ENCODE peak calls at places on chromosomes 1 and 21, in four cellular contexts. Q, P, V and I are unnamed samples.

GRCh38 chr21:45370575-45370974 is 34.4 kb upstream of the COL18A1 start:
- DNase-seq in P (no peak), V (no peak), Q (no peak), I (peak)

GRCh38 chr1:223419561-223419960 is 26.3 kb downstream of the CCDC185 start:
- DNase-seq in P (no peak), V (no peak), Q (no peak), I (no peak)

GRCh38 chr1:176602388-176603004 is 139.5 kb downstream of the PAPPA2 start:
- DNase-seq in V (no peak), Q (no peak), P (no peak), I (no peak)

GRCh38 chr1:23964235-23964668 is 4.6 kb downstream of the PNRC2 start:
- DNase-seq in P (no peak), Q (no peak), V (no peak), I (no peak)

GRCh38 chr1:207833381-207833780 is 77.5 kb downstream of the CD34 start:
- DNase-seq in Q (no peak), V (no peak), P (no peak), I (no peak)

GRCh38 chr1:43704838-43705237 is 2.5 kb upstream of the ST3GAL3 start:
- DNase-seq in P (no peak), V (no peak), Q (no peak), I (no peak)

GRCh38 chr1:29392036-29392435 is 155.7 kb downstream of the PTPRU start:
- DNase-seq in V (no peak), P (no peak), Q (no peak), I (no peak)

GRCh38 chr1:103191327-103191726 is 83.0 kb upstream of the COL11A1 start:
- DNase-seq in Q (no peak), P (no peak), V (no peak), I (no peak)

GRCh38 chr1:27292111-27292510 is 29.9 kb upstream of the TMEM222 start:
- DNase-seq in V (no peak), Q (no peak), P (no peak), I (no peak)

GRCh38 chr21:44552681-44553080 is 1.4 kb upstream of the KRTAP10-2 start:
- DNase-seq in V (no peak), P (no peak), Q (peak), I (no peak)

GRCh38 chr1:159205225-159205624 is 550 bp downstream of the ACKR1 start:
- DNase-seq in V (no peak), Q (no peak), P (no peak), I (no peak)

GRCh38 chr1:145997156-145998023 is 1.0 kb upstream of the TXNIP start:
- DNase-seq in P (peak), V (peak), Q (peak), I (no peak)

GRCh38 chr21:44752701-44753235 is 41.4 kb upstream of the TSPEAR start:
- DNase-seq in V (no peak), Q (no peak), P (no peak), I (no peak)

GRCh38 chr1:168504064-168504837 is 39.5 kb downstream of the XCL2 start:
- DNase-seq in Q (peak), P (peak), V (no peak), I (no peak)

GRCh38 chr1:100627936-100628335 is 90.0 kb downstream of the GPR88 start:
- DNase-seq in V (no peak), P (no peak), Q (no peak), I (no peak)

GRCh38 chr1:108121361-108122143 is 78.6 kb downstream of the SLC25A24 start:
- DNase-seq in Q (no peak), V (peak), P (no peak), I (no peak)

GRCh38 chr1:161733526-161733925 is 12.2 kb downstream of the FCRLB start:
- DNase-seq in V (no peak), P (no peak), Q (no peak), I (no peak)

GRCh38 chr21:14768042-14768441 is 221.9 kb upstream of the SAMSN1 start:
- DNase-seq in Q (no peak), V (no peak), P (no peak), I (no peak)

GRCh38 chr1:69737527-69738176 is 169.9 kb downstream of the LRRC7 start:
- DNase-seq in V (peak), P (no peak), Q (no peak), I (no peak)

GRCh38 chr1:117059334-117059677 is 820 bp upstream of the TTF2 start:
- DNase-seq in P (peak), Q (peak), V (no peak), I (no peak)

GRCh38 chr1:25990702-25991395 is 7.0 kb downstream of the PAFAH2 start:
- DNase-seq in P (no peak), Q (no peak), V (no peak), I (no peak)

GRCh38 chr1:65423884-65424655 is 3.6 kb downstream of the LEPR start:
- DNase-seq in P (no peak), Q (no peak), V (no peak), I (no peak)

GRCh38 chr21:45228171-45228641 is 59.5 kb downstream of the POFUT2 start:
- DNase-seq in V (no peak), P (no peak), Q (no peak), I (no peak)

GRCh38 chr1:212293579-212293978 is 8.4 kb downstream of the PPP2R5A start:
- DNase-seq in P (no peak), Q (no peak), V (no peak), I (no peak)

GRCh38 chr1:153545067-153546055 is at the start of gene S100A4:
- DNase-seq in Q (peak), V (peak), P (peak), I (no peak)

GRCh38 chr1:116352349-116352813 is 20.7 kb upstream of the ATP1A1 start:
- DNase-seq in Q (no peak), V (no peak), P (no peak), I (no peak)

GRCh38 chr1:64829411-64830033 is 84.6 kb downstream of the RAVER2 start:
- DNase-seq in V (no peak), Q (no peak), P (no peak), I (no peak)

GRCh38 chr1:244381887-244382565 is 69.7 kb downstream of the ADSS2 start:
- DNase-seq in P (no peak), V (no peak), Q (no peak), I (no peak)

GRCh38 chr1:64499966-64500365 is 30.0 kb downstream of the CACHD1 start:
- DNase-seq in Q (no peak), V (no peak), P (no peak), I (no peak)

GRCh38 chr1:222933273-222933672 is 118.4 kb downstream of the DISP1 start:
- DNase-seq in V (no peak), P (no peak), Q (no peak), I (no peak)

GRCh38 chr1:226590626-226591025 is 42.1 kb downstream of the STUM start:
- DNase-seq in V (no peak), P (no peak), Q (peak), I (peak)

GRCh38 chr1:119361205-119361604 is 7.4 kb upstream of the HAO2 start:
- DNase-seq in P (no peak), Q (no peak), V (no peak), I (no peak)

DNA sequence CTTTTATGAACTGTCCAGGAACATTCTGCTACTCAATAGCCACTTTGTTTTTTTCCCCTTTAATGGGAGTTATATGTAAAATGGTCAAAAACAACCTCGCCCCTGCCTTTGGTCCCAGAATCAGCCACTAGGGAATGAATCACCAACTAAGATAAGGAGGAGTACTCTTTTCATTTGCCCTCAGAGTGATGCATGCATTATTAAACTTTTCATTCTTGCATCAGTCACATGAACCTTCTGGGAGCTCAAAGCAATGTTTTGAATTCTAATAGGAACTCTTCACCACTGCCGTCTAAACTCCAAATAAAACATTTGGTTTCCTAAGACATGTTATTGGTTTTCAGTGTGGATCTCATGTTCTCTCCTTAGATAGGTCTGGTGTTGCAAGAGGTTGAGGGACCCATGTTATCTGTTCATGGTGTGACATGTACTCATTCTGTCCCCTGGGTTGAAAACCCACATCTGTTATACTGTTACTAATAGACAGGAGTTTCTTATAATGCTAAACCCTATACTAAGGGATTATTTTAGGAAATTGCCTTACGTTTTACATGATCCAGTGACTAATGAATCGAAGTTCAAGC is 17.8 kb upstream of the HSD17B7 start:
- DNase-seq in V (no peak), Q (no peak), P (no peak), I (no peak)
- TF ChIP-seq CTCF in V (no peak), Q (no peak), P (no peak), I (no peak)

DNA sequence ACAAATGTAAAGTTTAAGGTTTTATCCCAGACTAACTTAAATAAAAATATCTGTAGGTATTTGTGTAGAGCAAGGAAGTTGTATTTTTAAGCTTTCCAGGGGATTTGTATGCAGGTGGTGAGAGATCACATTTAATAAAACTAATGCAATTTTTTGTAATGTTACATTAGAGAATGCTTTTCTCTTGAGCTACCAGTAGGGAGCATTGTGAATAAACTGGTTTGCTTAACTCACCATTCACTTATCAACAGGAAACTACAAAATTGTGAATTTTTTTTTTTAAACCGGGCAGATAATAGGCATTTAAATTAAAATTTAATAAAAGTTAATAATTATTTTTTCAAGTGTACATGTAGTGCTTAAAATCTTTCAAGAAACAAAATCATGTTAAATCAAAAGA is 78.6 kb downstream of the IVNS1ABP start:
- DNase-seq in Q (no peak), V (no peak), P (no peak), I (no peak)
- TF ChIP-seq CTCF in Q (peak), V (peak), P (no peak), I (peak)

GRCh38 chr1:11964656-11965055 is 15.6 kb upstream of the MFN2 start:
- DNase-seq in V (no peak), P (no peak), Q (no peak), I (no peak)

GRCh38 chr1:11960710-11961109 is 19.5 kb upstream of the MFN2 start:
- DNase-seq in V (no peak), P (no peak), Q (peak), I (no peak)

GRCh38 chr1:11961230-11961629 is 19.0 kb upstream of the MFN2 start:
- DNase-seq in V (no peak), Q (no peak), P (no peak), I (no peak)

GRCh38 chr1:11960276-11960675 is 20.0 kb upstream of the MFN2 start:
- DNase-seq in P (no peak), V (no peak), Q (no peak), I (no peak)

DNA sequence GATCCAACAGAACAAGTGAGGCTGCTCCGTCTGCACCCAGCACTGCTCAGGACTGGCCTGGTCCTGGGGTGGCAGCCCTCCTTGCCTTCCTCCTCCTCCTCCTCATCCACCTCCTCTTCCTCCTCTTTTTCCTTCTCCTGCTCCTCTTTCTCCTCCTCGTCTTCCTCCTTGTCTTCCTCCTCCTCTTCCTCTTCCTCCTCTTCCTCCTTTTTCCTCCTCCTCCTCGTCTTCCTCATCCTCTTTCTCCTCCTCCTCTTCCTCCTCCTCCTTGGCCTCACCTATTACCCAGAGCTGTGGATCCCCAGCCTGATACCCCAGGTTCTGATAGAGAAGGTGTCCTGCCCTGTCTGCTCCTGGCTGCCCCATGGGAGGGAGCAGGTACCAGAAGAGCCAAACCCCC is 16.6 kb upstream of the MFN2 start:
- DNase-seq in V (no peak), Q (no peak), P (no peak), I (no peak)
- TF ChIP-seq CTCF in V (no peak), Q (no peak), P (no peak), I (no peak)

DNA sequence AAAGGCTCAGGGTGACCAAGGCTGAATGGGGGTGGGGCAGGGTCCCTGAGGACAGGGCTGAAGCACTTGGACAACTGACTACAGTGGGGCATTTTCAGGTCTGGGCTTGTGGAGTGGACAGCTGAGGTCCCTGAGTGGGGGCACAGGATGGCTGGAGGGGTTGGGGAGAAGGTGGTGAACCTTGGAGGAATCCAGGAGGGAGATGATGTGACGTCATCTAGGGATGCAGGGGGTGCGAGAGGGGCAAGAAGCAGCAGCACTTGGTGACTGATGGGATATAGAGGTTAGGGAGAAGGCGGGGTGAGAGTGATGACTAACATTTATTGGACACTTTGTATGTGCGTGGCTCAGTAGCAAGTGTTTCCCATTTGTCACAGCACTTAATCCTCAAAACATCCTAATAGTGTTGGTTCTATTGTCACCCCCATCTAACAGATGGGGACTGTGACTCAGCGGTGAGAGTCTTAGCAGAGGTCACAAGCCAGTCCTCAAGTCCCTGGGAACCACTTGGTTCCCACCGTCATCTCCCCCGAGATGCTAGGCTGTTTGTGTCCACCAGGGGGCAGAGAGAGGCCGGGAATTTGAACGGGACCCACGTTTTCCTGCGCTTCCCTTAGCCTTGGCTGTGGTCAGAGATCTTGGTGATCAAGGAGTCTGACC is 27.9 kb upstream of the BMP8B start:
- DNase-seq in P (peak), Q (peak), V (peak), I (no peak)
- TF ChIP-seq CTCF in P (peak), Q (peak), V (peak), I (peak)

DNA sequence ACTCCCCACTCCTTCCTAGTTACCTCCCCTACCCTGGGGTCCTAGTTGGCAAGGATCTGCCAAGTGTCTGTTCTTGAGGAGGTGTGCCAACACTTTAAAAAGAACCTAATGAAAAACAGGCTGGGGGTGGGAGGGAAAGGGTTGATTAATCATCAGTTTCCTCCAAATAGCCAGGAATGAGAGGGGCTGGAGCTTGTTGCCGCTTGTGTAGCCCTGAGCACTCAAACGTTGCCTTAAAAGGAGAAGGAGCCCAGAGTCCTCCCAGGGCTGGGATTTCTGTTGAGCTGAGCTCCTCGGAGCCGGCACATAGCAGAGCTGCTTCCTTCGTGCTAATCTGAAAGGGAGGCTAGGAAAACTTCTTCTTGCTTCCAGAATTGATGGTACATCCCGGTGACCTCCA is 15.9 kb downstream of the SHISA4 start:
- DNase-seq in P (peak), V (peak), Q (no peak), I (no peak)
- TF ChIP-seq CTCF in P (no peak), V (no peak), Q (no peak), I (no peak)